ENCODE peak calls at places on chromosomes 4 and X, in four cellular contexts. V is EL, D is DMS153, X is cardiac muscle cell. K is an unnamed sample.
A peak's percentile ranks its signal among the peaks of the same experiment; 100 is the strongest.

GRCh38 chr4:57037982-57038604 is 59.4 kb downstream of the POLR2B start:
- DNase-seq in V (peak; percentile 39), D (no peak), X (peak; percentile 85), K (peak; percentile 34)

GRCh38 chr4:14853186-14853946 is 148.9 kb upstream of the CPEB2 start:
- DNase-seq in V (peak; percentile 88), D (no peak), X (no peak), K (peak; percentile 91)

GRCh38 chr4:149845643-149846208 is 30.1 kb upstream of the IQCM start:
- DNase-seq in V (no peak), D (peak; percentile 89), X (no peak), K (no peak)

GRCh38 chrX:126165721-126166401 is at the start of gene DCAF12L2:
- DNase-seq in V (no peak), D (no peak), X (peak; percentile 28), K (no peak)

GRCh38 chr4:5524451-5524850 is 183.9 kb downstream of the EVC2 start:
- DNase-seq in V (no peak), D (no peak), X (no peak), K (peak; percentile 17)

GRCh38 chr4:73415807-73416238 is 11.7 kb downstream of the ALB start:
- DNase-seq in V (no peak), D (no peak), X (no peak), K (no peak)

GRCh38 chrX:16699389-16699788 is 13.1 kb downstream of the CTPS2 start:
- DNase-seq in V (no peak), D (no peak), X (no peak), K (no peak)

GRCh38 chr4:2350982-2351381 is 67.5 kb downstream of the ZFYVE28 start:
- DNase-seq in V (no peak), D (no peak), X (no peak), K (no peak)

GRCh38 chrX:15674899-15675489 is 10.4 kb upstream of the CLTRN start:
- DNase-seq in V (peak; percentile 86), D (peak; percentile 74), X (peak; percentile 83), K (peak; percentile 93)

GRCh38 chr4:76996445-76996844 is 46.9 kb downstream of the SEPTIN11 start:
- DNase-seq in V (no peak), D (no peak), X (no peak), K (no peak)

GRCh38 chr4:183728223-183729068 is 69.4 kb downstream of the TRAPPC11 start:
- DNase-seq in V (no peak), D (no peak), X (no peak), K (no peak)

GRCh38 chr4:140718240-140718639 is 37.9 kb downstream of the TBC1D9 start:
- DNase-seq in V (peak; percentile 35), D (no peak), X (no peak), K (peak; percentile 70)

GRCh38 chrX:19846995-19847790 is 40.2 kb downstream of the SH3KBP1 start:
- DNase-seq in V (peak; percentile 82), D (no peak), X (no peak), K (peak; percentile 85)

GRCh38 chr4:184406915-184407314 is 67.4 kb downstream of the IRF2 start:
- DNase-seq in V (no peak), D (no peak), X (no peak), K (no peak)